ENCODE peak calls at places on chromosomes 12 and 14, in four cellular contexts. E is WTC11, K is GM12878, T is SK-N-SH. G is an unnamed sample.

GRCh38 chr14:105500726-105501101 is 9.7 kb downstream of the TEDC1 start:
- DNase-seq in E (no peak), K (no peak), T (peak), G (no peak)

GRCh38 chr12:29783773-29784666 is at the start of gene TMTC1:
- DNase-seq in E (peak), K (no peak), T (peak), G (no peak)

GRCh38 chr14:79016828-79017505 is 846.8 kb downstream of the NRXN3 start:
- DNase-seq in E (no peak), K (no peak), T (no peak), G (no peak)

GRCh38 chr12:94099191-94099983 is 49.0 kb upstream of the PLXNC1 start:
- DNase-seq in E (no peak), K (no peak), T (peak), G (peak)

GRCh38 chr14:90274019-90274418 is 17.7 kb downstream of the PSMC1 start:
- DNase-seq in E (peak), K (no peak), T (peak), G (no peak)

GRCh38 chr12:31589896-31590729 is 823 bp downstream of the DENND5B start:
- DNase-seq in E (peak), K (no peak), T (peak), G (peak)

GRCh38 chr12:9064201-9064814 is 51.4 kb downstream of the A2M start:
- DNase-seq in E (peak), K (no peak), T (peak), G (no peak)

GRCh38 chr12:38919191-38919590 is 13.8 kb upstream of the CPNE8 start:
- DNase-seq in E (no peak), K (no peak), T (no peak), G (no peak)

GRCh38 chr12:113131556-113131955 is 4.0 kb downstream of the RASAL1 start:
- DNase-seq in E (no peak), K (no peak), T (peak), G (no peak)

GRCh38 chr12:22855456-22855855 is 230.5 kb downstream of the ETNK1 start:
- DNase-seq in E (no peak), K (no peak), T (no peak), G (no peak)

GRCh38 chr12:22014041-22014782 is 31.8 kb upstream of the CMAS start:
- DNase-seq in E (no peak), K (no peak), T (no peak), G (no peak)

GRCh38 chr12:10562306-10562933 is 51.0 kb downstream of the MAGOHB start:
- DNase-seq in E (no peak), K (no peak), T (peak), G (peak)

DNA sequence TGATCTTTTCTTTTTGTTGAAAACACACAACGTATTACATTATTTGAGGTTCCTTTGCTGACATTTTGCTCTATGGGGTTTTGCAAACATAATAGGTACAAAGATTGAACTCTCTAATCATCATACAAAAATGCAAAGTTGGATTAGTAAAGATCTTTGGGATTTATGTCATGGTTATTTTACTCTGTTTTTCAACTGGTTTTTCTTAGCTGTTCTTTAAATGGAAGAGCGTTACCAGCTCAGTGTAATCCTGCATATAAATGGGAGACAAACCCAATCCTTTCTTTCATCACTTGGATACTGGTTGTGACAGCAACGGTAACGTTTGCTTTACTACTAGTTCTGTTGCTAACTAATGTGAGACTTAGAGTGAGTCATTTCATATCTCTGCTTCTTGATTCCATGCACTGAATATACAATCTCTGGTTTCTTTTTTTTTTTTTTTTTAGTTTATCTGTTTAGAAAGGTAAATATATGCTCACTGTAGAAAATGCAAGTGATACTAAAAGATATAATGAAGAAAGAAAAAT is 105.0 kb upstream of the NOVA1 start:
- DNase-seq in E (no peak), K (no peak), T (no peak), G (no peak)
- TF ChIP-seq USF1 in E (no peak), K (no peak), T (no peak), G (no peak)

GRCh38 chr12:89949457-89950195 is 241.0 kb upstream of the ATP2B1 start:
- DNase-seq in E (no peak), K (peak), T (no peak), G (peak)
- TF ChIP-seq USF1 in E (no peak), K (no peak), T (no peak), G (no peak)

GRCh38 chr12:946656-947055 is 2.8 kb downstream of the RAD52 start:
- DNase-seq in E (no peak), K (peak), T (no peak), G (no peak)
- TF ChIP-seq USF1 in E (no peak), K (no peak), T (no peak), G (no peak)

GRCh38 chr12:54935235-54935951 is 49.2 kb downstream of the TESPA1 start:
- DNase-seq in E (no peak), K (peak), T (no peak), G (peak)
- TF ChIP-seq USF1 in E (no peak), K (no peak), T (no peak), G (no peak)

GRCh38 chr12:92424338-92424737 is 278.5 kb upstream of the PLEKHG7 start:
- DNase-seq in E (peak), K (no peak), T (no peak), G (no peak)

GRCh38 chr12:92426346-92426745 is 276.4 kb upstream of the PLEKHG7 start:
- DNase-seq in E (no peak), K (no peak), T (no peak), G (no peak)

GRCh38 chr12:92421042-92421441 is 275.4 kb upstream of the BTG1 start:
- DNase-seq in E (no peak), K (no peak), T (no peak), G (no peak)

GRCh38 chr12:92421701-92422100 is 276.1 kb upstream of the BTG1 start:
- DNase-seq in E (no peak), K (no peak), T (no peak), G (no peak)

DNA sequence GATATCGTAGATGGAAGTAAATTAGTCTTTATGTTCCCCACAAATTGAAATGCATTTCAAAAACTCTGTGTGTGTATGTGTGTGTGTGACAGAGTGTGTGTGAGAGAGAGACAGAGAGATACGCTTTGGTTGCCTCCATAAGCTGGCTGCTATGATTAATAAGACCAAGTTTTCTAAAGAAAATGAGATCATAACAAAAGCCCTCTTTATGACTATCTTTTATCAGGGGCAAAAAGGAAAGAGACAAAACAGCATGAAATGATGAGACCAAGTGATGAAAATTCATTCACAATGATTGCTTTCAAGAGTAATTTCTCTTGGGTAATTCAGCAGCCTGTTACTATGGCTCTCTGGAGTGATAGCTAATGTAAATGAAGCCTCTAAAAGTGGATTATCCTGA is 277.6 kb upstream of the PLEKHG7 start:
- DNase-seq in E (no peak), K (no peak), T (no peak), G (no peak)
- TF ChIP-seq USF1 in E (no peak), K (no peak), T (no peak), G (no peak)

GRCh38 chr12:122392411-122392810 is 30.1 kb downstream of the CLIP1 start:
- DNase-seq in E (no peak), K (no peak), T (no peak), G (no peak)

GRCh38 chr12:122393822-122394221 is 28.6 kb downstream of the CLIP1 start:
- DNase-seq in E (no peak), K (no peak), T (no peak), G (no peak)

GRCh38 chr12:122399254-122399591 is 23.2 kb downstream of the CLIP1 start:
- DNase-seq in E (no peak), K (no peak), T (no peak), G (peak)

GRCh38 chr12:122394626-122395194 is 27.8 kb downstream of the CLIP1 start:
- DNase-seq in E (no peak), K (no peak), T (peak), G (no peak)

DNA sequence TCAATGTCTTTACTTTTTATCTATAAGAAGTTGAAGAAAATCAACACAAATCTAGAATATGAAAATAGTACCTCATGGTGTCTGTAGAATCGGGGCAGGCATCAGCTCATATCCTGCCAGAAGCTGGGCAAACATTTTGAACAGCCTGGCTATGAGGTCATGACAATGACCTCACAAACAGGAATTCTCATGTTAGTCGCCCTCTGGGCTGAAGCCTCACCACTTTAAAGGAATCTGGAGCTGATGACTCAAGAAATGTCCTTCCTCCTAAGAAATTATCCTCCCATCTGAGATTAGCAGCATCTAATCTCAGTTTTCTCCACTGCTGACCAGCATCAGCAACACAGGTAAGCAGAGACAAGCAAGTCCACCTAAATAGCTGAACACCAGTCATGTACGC is 27.1 kb downstream of the CLIP1 start:
- DNase-seq in E (no peak), K (no peak), T (peak), G (no peak)
- TF ChIP-seq USF1 in E (no peak), K (no peak), T (no peak), G (no peak)